ENCODE peak calls at places on chromosome 18, in five cellular contexts. O is upper lobe of left lung, M is GM12878, F is sigmoid colon, K is HCT116. R is an unnamed sample.
A peak's percentile ranks its signal among the peaks of the same experiment; 100 is the strongest.

GRCh38 chr18:12015697-12016062 is 34.4 kb downstream of the IMPA2 start:
- DNase-seq in M (no peak), F (peak; percentile 90), K (no peak), O (peak; percentile 88), R (no peak)

GRCh38 chr18:36688020-36688965 is 140.5 kb downstream of the TPGS2 start:
- DNase-seq in M (peak; percentile 9), F (no peak), K (peak; percentile 52), O (peak; percentile 57), R (peak; percentile 23)

GRCh38 chr18:10477863-10478260 is 23.4 kb downstream of the APCDD1 start:
- DNase-seq in K (no peak), M (no peak), O (no peak), F (no peak), R (no peak)

GRCh38 chr18:32775628-32776027 is 2.8 kb upstream of the KLHL14 start:
- DNase-seq in O (no peak), F (no peak), M (no peak), K (no peak), R (no peak)

GRCh38 chr18:25896178-25896780 is 194.1 kb downstream of the SS18 start:
- DNase-seq in O (no peak), M (no peak), K (peak; percentile 32), F (no peak), R (peak; percentile 8)

GRCh38 chr18:57819671-57820460 is 16.8 kb upstream of the ATP8B1 start:
- DNase-seq in M (no peak), K (peak; percentile 48), F (no peak), O (peak; percentile 86), R (no peak)

GRCh38 chr18:63848159-63848558 is 39.3 kb upstream of the SERPINB2 start:
- DNase-seq in K (peak; percentile 66), M (no peak), F (no peak), O (no peak), R (no peak)

GRCh38 chr18:61360440-61361383 is 27.5 kb downstream of the CDH20 start:
- DNase-seq in F (no peak), M (peak; percentile 13), O (no peak), K (no peak), R (no peak)

GRCh38 chr18:77098554-77099174 is 33.9 kb downstream of the MBP start:
- DNase-seq in F (no peak), O (peak; percentile 28), K (no peak), M (no peak), R (no peak)

GRCh38 chr18:9869713-9870430 is 15.9 kb upstream of the TXNDC2 start:
- DNase-seq in M (peak; percentile 30), O (peak; percentile 49), F (no peak), K (peak; percentile 93), R (peak; percentile 24)

GRCh38 chr18:58870130-58870529 is 5.5 kb downstream of the ZNF532 start:
- DNase-seq in F (peak; percentile 45), O (no peak), M (no peak), K (no peak), R (no peak)

GRCh38 chr18:78208052-78208451 is 771.6 kb upstream of the SALL3 start:
- DNase-seq in F (no peak), K (no peak), M (no peak), O (no peak), R (no peak)

GRCh38 chr18:2901405-2901989 is 54.7 kb downstream of the EMILIN2 start:
- DNase-seq in F (no peak), M (no peak), O (peak; percentile 17), K (no peak), R (no peak)

GRCh38 chr18:28690836-28691835 is 514.2 kb upstream of the CDH2 start:
- DNase-seq in F (no peak), O (no peak), M (no peak), K (no peak), R (no peak)

GRCh38 chr18:51191139-51191717 is 6.3 kb downstream of the MEX3C start:
- DNase-seq in O (no peak), F (no peak), M (no peak), K (no peak), R (no peak)

GRCh38 chr18:28088477-28088876 is 88.5 kb downstream of the CDH2 start:
- DNase-seq in K (no peak), O (no peak), M (no peak), F (no peak), R (no peak)

GRCh38 chr18:55351980-55352714 is 235.8 kb downstream of the TCF4 start:
- DNase-seq in F (no peak), O (no peak), K (no peak), M (no peak), R (no peak)

GRCh38 chr18:55354795-55355194 is 233.2 kb downstream of the TCF4 start:
- DNase-seq in M (no peak), K (no peak), O (no peak), F (no peak), R (no peak)

GRCh38 chr18:55353391-55353790 is 234.6 kb downstream of the TCF4 start:
- DNase-seq in M (no peak), K (no peak), F (no peak), O (no peak), R (no peak)

GRCh38 chr18:55355220-55355619 is 232.8 kb downstream of the TCF4 start:
- DNase-seq in M (no peak), F (no peak), K (no peak), O (no peak), R (no peak)

DNA sequence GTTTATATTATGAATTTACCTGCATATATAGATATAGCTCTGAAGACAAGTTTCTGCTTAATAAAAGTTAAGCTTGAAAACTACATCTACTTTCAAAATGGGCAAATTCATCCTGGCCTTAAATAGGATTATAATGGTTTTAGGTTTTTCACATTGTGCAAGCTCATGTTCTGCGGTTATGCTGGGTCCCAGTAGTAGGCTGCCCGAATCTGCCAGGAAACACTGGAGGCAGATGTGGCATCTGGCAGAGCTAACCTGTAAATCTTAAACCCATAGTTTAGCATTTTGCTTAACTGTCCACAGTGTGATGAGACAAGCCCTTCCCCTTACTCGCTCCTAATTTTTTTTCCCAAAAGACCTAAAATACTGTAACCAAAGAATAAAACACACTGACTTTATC is 234.2 kb downstream of the TCF4 start:
- DNase-seq in M (no peak), K (no peak), F (no peak), O (no peak), R (no peak)
- TF ChIP-seq POLR2AphosphoS5 in M (no peak), K (no peak), F (no peak), O (no peak), R (no peak)

GRCh38 chr18:8699948-8700347 is 5.4 kb upstream of the MTCL1 start:
- DNase-seq in K (no peak), M (no peak), O (peak; percentile 16), F (no peak), R (no peak)
- TF ChIP-seq POLR2AphosphoS5 in K (no peak), M (no peak), O (no peak), F (no peak), R (no peak)

GRCh38 chr18:47249602-47250001 is 1.9 kb downstream of the SKOR2 start:
- DNase-seq in F (no peak), M (no peak), O (no peak), K (no peak), R (no peak)
- TF ChIP-seq POLR2AphosphoS5 in F (no peak), M (no peak), O (no peak), K (no peak), R (no peak)

GRCh38 chr18:49460958-49461601 is 635 bp upstream of the DYM start:
- DNase-seq in M (no peak), K (no peak), O (peak; percentile 31), F (no peak), R (no peak)
- TF ChIP-seq POLR2AphosphoS5 in M (no peak), K (no peak), O (no peak), F (no peak), R (no peak)

DNA sequence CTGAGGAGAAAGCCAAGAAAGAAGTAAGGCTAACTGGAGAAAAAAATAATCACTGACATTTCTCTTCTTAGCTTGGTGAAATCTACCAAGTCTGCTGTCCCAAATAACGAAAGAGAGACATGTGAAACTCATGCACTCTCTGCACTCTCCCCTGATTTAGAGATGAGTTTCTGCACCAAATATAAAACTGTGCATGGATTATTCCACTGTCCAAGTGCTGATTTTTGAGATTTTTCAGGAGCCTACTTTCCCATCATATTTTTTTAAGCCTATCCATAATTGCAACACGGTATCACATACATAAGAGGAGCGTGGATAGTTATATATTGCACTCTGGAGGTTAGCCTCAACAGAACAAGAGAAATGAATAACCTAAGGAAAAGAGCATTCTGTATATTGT is 10.0 kb upstream of the RIT2 start:
- DNase-seq in F (no peak), K (no peak), M (no peak), O (no peak), R (no peak)
- TF ChIP-seq POLR2AphosphoS5 in F (no peak), K (no peak), M (no peak), O (no peak), R (no peak)

GRCh38 chr18:62584241-62585120 is 61.7 kb downstream of the ZCCHC2 start:
- DNase-seq in F (peak; percentile 94), M (peak; percentile 61), K (peak; percentile 76), O (peak; percentile 83), R (peak; percentile 71)
- TF ChIP-seq POLR2AphosphoS5 in F (no peak), M (no peak), K (no peak), O (no peak), R (no peak)